ENCODE peak calls at places on chromosomes 7 and 10, in four cellular contexts. B is K562, Y is HepG2, X is GM12878. J is an unnamed sample.

GRCh38 chr10:116634126-116634975 is 13.6 kb downstream of the PNLIPRP2 start:
- DNase-seq in B (no peak), X (no peak), Y (no peak), J (no peak)

GRCh38 chr7:119900996-119901395 is 372.0 kb upstream of the KCND2 start:
- DNase-seq in B (peak; percentile 52), Y (no peak), X (no peak), J (no peak)

GRCh38 chr7:82859106-82859850 is 303.4 kb downstream of the PCLO start:
- DNase-seq in B (no peak), X (no peak), Y (no peak), J (peak; percentile 65)

GRCh38 chr10:60419249-60419648 is 29.6 kb upstream of the ANK3 start:
- DNase-seq in Y (no peak), X (no peak), B (no peak), J (no peak)

GRCh38 chr7:154183482-154183881 is 131.3 kb downstream of the DPP6 start:
- DNase-seq in X (no peak), Y (no peak), B (no peak), J (no peak)

GRCh38 chr10:1400129-1400865 is 337.0 kb downstream of the ADARB2 start:
- DNase-seq in B (no peak), Y (peak; percentile 34), X (no peak), J (no peak)

GRCh38 chr10:58360412-58361004 is 24.7 kb upstream of the TFAM start:
- DNase-seq in B (no peak), Y (no peak), X (no peak), J (peak; percentile 38)

GRCh38 chr7:21547511-21547910 is 4.7 kb downstream of the DNAH11 start:
- DNase-seq in B (no peak), X (no peak), Y (no peak), J (no peak)

GRCh38 chr10:102269017-102269416 is 23.7 kb downstream of the GBF1 start:
- DNase-seq in X (no peak), Y (no peak), B (no peak), J (no peak)

GRCh38 chr10:78703581-78703980 is 365.2 kb upstream of the ZMIZ1 start:
- DNase-seq in X (no peak), Y (no peak), B (no peak), J (peak; percentile 7)

GRCh38 chr7:99290980-99291607 is 18.5 kb downstream of the MYH16 start:
- DNase-seq in Y (no peak), X (no peak), B (no peak), J (no peak)

GRCh38 chr7:90298145-90299038 is 22.7 kb downstream of the FAM237B start:
- DNase-seq in X (no peak), Y (peak; percentile 54), B (peak; percentile 50), J (peak; percentile 66)

GRCh38 chr7:112462236-112462635 is 12.0 kb downstream of the IFRD1 start:
- DNase-seq in Y (peak; percentile 52), B (no peak), X (no peak), J (peak; percentile 74)

GRCh38 chr7:48094861-48095293 is 5.8 kb downstream of the UPP1 start:
- DNase-seq in Y (no peak), B (no peak), X (no peak), J (no peak)

GRCh38 chr10:43863270-43863669 is 214.6 kb upstream of the ZNF32 start:
- DNase-seq in B (no peak), X (no peak), Y (no peak), J (no peak)

GRCh38 chr10:12730809-12731519 is 270.5 kb downstream of the CCDC3 start:
- DNase-seq in B (no peak), X (peak; percentile 7), Y (no peak), J (no peak)

GRCh38 chr7:88040694-88041093 is 106.6 kb downstream of the ADAM22 start:
- DNase-seq in X (no peak), B (no peak), Y (no peak), J (no peak)

GRCh38 chr7:155998766-155999630 is 186.7 kb upstream of the SHH start:
- DNase-seq in Y (no peak), X (no peak), B (no peak), J (no peak)

GRCh38 chr7:150382123-150382843 is 3.2 kb downstream of the ZNF775 start:
- DNase-seq in Y (no peak), B (no peak), X (no peak), J (no peak)

GRCh38 chr7:156820445-156821063 is 72.4 kb downstream of the LMBR1 start:
- DNase-seq in X (no peak), B (no peak), Y (no peak), J (no peak)

GRCh38 chr10:119541459-119542356 is 811 bp downstream of the RGS10 start:
- DNase-seq in X (no peak), Y (no peak), B (peak; percentile 37), J (no peak)

GRCh38 chr10:79608505-79609375 is 2.0 kb upstream of the SFTPA1 start:
- DNase-seq in Y (peak; percentile 46), X (no peak), B (peak; percentile 56), J (peak; percentile 13)

GRCh38 chr10:132192076-132192975 is 5.6 kb downstream of the DPYSL4 start:
- DNase-seq in X (no peak), B (no peak), Y (no peak), J (no peak)

GRCh38 chr7:92423646-92424045 is 23.6 kb upstream of the GATAD1 start:
- DNase-seq in B (no peak), Y (no peak), X (no peak), J (no peak)

GRCh38 chr7:131620673-131621609 is 64.5 kb upstream of the PODXL start:
- DNase-seq in Y (no peak), B (no peak), X (no peak), J (peak; percentile 54)

GRCh38 chr7:33494473-33494872 is 365.1 kb downstream of the BBS9 start:
- DNase-seq in B (no peak), X (no peak), Y (no peak), J (no peak)

GRCh38 chr10:43392757-43393156 is 16.2 kb downstream of the HNRNPF start:
- DNase-seq in X (no peak), Y (no peak), B (no peak), J (no peak)

GRCh38 chr10:22349758-22350157 is 4.5 kb downstream of the SPAG6 start:
- DNase-seq in B (no peak), Y (no peak), X (no peak), J (no peak)

GRCh38 chr7:94301024-94301588 is 93.6 kb upstream of the COL1A2 start:
- DNase-seq in X (no peak), B (peak; percentile 69), Y (peak; percentile 79), J (peak; percentile 93)

GRCh38 chr10:63438506-63439498 is 27.0 kb downstream of the JMJD1C start:
- DNase-seq in X (no peak), B (peak; percentile 55), Y (no peak), J (peak; percentile 57)

GRCh38 chr7:115078386-115078785 is 156.5 kb downstream of the MDFIC start:
- DNase-seq in B (no peak), Y (no peak), X (no peak), J (no peak)

GRCh38 chr10:132255489-132256344 is 52.0 kb downstream of the STK32C start:
- DNase-seq in B (no peak), Y (no peak), X (no peak), J (no peak)

GRCh38 chr7:19107392-19108147 is 9.9 kb downstream of the TWIST1 start:
- DNase-seq in X (no peak), Y (no peak), B (no peak), J (peak; percentile 25)
- TF ChIP-seq EZH2 in X (no peak), Y (no peak), B (no peak), J (peak; percentile 71)

GRCh38 chr7:109752068-109752467 is 1182.4 kb downstream of the DNAJB9 start:
- DNase-seq in Y (no peak), B (no peak), X (no peak), J (no peak)

GRCh38 chr7:109745677-109746410 is 1176.2 kb downstream of the DNAJB9 start:
- DNase-seq in X (no peak), Y (no peak), B (no peak), J (no peak)

DNA sequence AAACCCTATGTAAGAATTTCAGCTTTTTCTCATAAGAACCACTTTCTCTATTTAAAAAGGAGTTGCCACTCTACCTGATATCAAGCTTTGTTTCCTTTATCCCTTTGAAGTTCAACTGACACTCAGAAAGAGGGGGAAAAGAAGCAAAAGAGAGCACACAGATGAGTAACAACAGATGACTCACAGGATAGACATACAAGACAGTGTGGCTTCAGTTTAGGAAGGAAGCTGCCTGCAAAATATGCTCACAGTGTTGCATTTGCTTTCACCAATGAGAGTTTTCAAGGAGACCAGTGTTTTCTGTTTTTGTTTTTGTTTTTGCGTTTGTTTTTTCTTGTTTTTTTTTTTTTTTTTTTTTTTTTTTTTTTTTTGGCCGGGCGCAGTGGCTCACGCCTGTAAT is 1181.6 kb downstream of the DNAJB9 start:
- DNase-seq in X (no peak), B (no peak), Y (peak; percentile 3), J (no peak)
- TF ChIP-seq MAX in X (no peak), B (no peak), Y (no peak), J (no peak)

GRCh38 chr7:44486693-44487092 is 3.8 kb downstream of the NUDCD3 start:
- DNase-seq in Y (no peak), X (no peak), B (peak; percentile 22), J (peak; percentile 43)
- TF ChIP-seq MYC in Y (no peak), X (no peak), B (no peak), J (no peak)

DNA sequence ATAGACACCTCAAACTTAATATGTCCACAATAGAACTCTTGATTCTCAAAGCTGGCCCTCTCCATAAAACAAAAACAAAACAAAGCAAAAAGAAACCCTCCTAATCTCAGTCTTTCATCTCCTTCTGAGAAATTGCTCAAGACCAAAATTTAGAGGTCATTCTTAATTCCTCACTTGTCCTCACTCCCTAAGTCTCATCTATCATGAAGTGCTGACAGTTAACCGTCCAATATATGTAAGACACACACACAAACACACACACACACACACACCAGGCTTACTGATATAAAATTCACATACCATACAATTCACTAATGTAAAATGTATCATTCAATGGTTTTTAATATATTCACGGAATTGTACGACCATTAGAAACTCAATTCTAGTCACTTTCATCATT is 17.0 kb upstream of the SVIL start:
- DNase-seq in Y (no peak), X (no peak), B (no peak), J (no peak)
- TF ChIP-seq EZH2 in Y (no peak), X (no peak), B (no peak), J (no peak)

GRCh38 chr7:104625956-104626355 is 297.6 kb downstream of the LHFPL3 start:
- DNase-seq in Y (no peak), X (no peak), B (no peak), J (no peak)

GRCh38 chr7:104629393-104629792 is 301.0 kb downstream of the LHFPL3 start:
- DNase-seq in X (no peak), B (no peak), Y (no peak), J (no peak)

GRCh38 chr7:104628017-104628416 is 299.6 kb downstream of the LHFPL3 start:
- DNase-seq in B (no peak), X (no peak), Y (no peak), J (no peak)

GRCh38 chr7:104627516-104627915 is 299.1 kb downstream of the LHFPL3 start:
- DNase-seq in Y (no peak), B (peak; percentile 38), X (no peak), J (peak; percentile 27)
- TF ChIP-seq MAX in Y (no peak), B (no peak), X (no peak), J (no peak)

GRCh38 chr7:25805027-25805687 is 346.8 kb upstream of the NFE2L3 start:
- DNase-seq in X (no peak), B (no peak), Y (no peak), J (no peak)
- TF ChIP-seq MYC in X (no peak), B (no peak), Y (no peak), J (no peak)

GRCh38 chr10:32205666-32206065 is 141.3 kb downstream of the EPC1 start:
- DNase-seq in X (no peak), B (no peak), Y (no peak), J (peak; percentile 90)

GRCh38 chr10:32207544-32207943 is 139.4 kb downstream of the EPC1 start:
- DNase-seq in X (no peak), B (peak; percentile 65), Y (peak; percentile 59), J (peak; percentile 73)

GRCh38 chr10:32210306-32211045 is 136.5 kb downstream of the EPC1 start:
- DNase-seq in B (peak; percentile 59), Y (peak; percentile 65), X (no peak), J (peak; percentile 69)

GRCh38 chr10:32211046-32211363 is 136.0 kb downstream of the EPC1 start:
- DNase-seq in Y (no peak), B (no peak), X (no peak), J (no peak)
- TF ChIP-seq EZH2 in Y (no peak), B (no peak), X (no peak), J (no peak)

J was measured in endothelial cell of umbilical vein.